ENCODE peak calls at places on chromosomes 6 and 20, in nine cellular contexts. F is activated CD4-positive, alpha-beta memory T cell treated with anti-CD3 and anti-CD28 coated beads, Interleukin-2, amount 10 ng/mL, durations not matched to agents 7 days and 5 days; T is HFFc6; V is stimulated activated CD4-positive, alpha-beta T cell treated with anti-CD3 and anti-CD28 coated beads, Interleukin-15, amount 100 ng/mL, for 24 hours; P is NCI-H146; E is neural crest cell; O is GM23338; X is M059J; G is HCEC 1CT. Y is an unnamed sample.
A peak's percentile ranks its signal among the peaks of the same experiment; 100 is the strongest.

GRCh38 chr20:63005240-63005861 is 1.4 kb downstream of the BHLHE23 start:
- DNase-seq in F (no peak), T (no peak), V (no peak), P (no peak), E (no peak), O (peak; percentile 54), X (no peak), G (no peak), Y (no peak)

GRCh38 chr20:2866236-2866635 is 7.0 kb upstream of the PTPRA start:
- DNase-seq in F (no peak), T (no peak), V (no peak), P (no peak), E (no peak), O (no peak), X (no peak), G (no peak), Y (no peak)

GRCh38 chr20:63620991-63621390 is 5.9 kb downstream of the GMEB2 start:
- DNase-seq in F (no peak), T (no peak), V (no peak), P (no peak), E (no peak), O (no peak), X (no peak), G (no peak), Y (no peak)

GRCh38 chr20:37534401-37535157 is 6.9 kb upstream of the BLCAP start:
- DNase-seq in F (peak; percentile 45), T (peak; percentile 81), V (peak; percentile 39), P (peak; percentile 80), E (peak; percentile 73), O (peak; percentile 88), X (peak; percentile 85), G (peak; percentile 67), Y (peak; percentile 75)

GRCh38 chr6:135675862-135676261 is 175.6 kb upstream of the PDE7B start:
- DNase-seq in F (peak; percentile 30), T (peak; percentile 19), V (peak; percentile 35), P (peak; percentile 40), E (peak; percentile 17), O (peak; percentile 85), X (peak; percentile 75), G (peak; percentile 34), Y (peak; percentile 19)

GRCh38 chr20:50886184-50886790 is 45.0 kb downstream of the ADNP start:
- DNase-seq in F (no peak), T (no peak), V (no peak), P (no peak), E (no peak), O (no peak), X (no peak), G (no peak), Y (no peak)

GRCh38 chr6:134925800-134926199 is 24.1 kb downstream of the ALDH8A1 start:
- DNase-seq in F (no peak), T (peak; percentile 63), V (no peak), P (no peak), E (no peak), O (peak; percentile 24), X (no peak), G (peak; percentile 87), Y (no peak)

GRCh38 chr6:6890400-6890858 is 217.3 kb upstream of the RREB1 start:
- DNase-seq in F (no peak), T (no peak), V (no peak), P (peak; percentile 54), E (peak; percentile 12), O (peak; percentile 70), X (peak; percentile 33), G (no peak), Y (peak; percentile 29)

GRCh38 chr20:46552460-46553420 is 2.3 kb upstream of the OCSTAMP start:
- DNase-seq in F (peak; percentile 83), T (no peak), V (peak; percentile 60), P (no peak), E (no peak), O (no peak), X (no peak), G (no peak), Y (no peak)

GRCh38 chr6:88780714-88781389 is 182.6 kb downstream of the RNGTT start:
- DNase-seq in F (peak; percentile 51), T (peak; percentile 61), V (peak; percentile 46), P (peak; percentile 50), E (peak; percentile 41), O (peak; percentile 88), X (peak; percentile 67), G (peak; percentile 48), Y (peak; percentile 73)

GRCh38 chr6:12709116-12709515 is 7.5 kb upstream of the PHACTR1 start:
- DNase-seq in F (no peak), T (peak; percentile 32), V (no peak), P (no peak), E (no peak), O (no peak), X (peak; percentile 58), G (peak; percentile 75), Y (peak; percentile 7)

GRCh38 chr6:73236147-73236750 is 11.0 kb upstream of the KHDC1L start:
- DNase-seq in F (no peak), T (peak; percentile 97), V (no peak), P (no peak), E (no peak), O (no peak), X (peak; percentile 90), G (peak; percentile 98), Y (no peak)

GRCh38 chr6:111230351-111231077 is 143.2 kb downstream of the SLC16A10 start:
- DNase-seq in F (no peak), T (peak; percentile 79), V (no peak), P (no peak), E (no peak), O (no peak), X (peak; percentile 73), G (peak; percentile 87), Y (no peak)

GRCh38 chr20:51014797-51015722 is 7.8 kb downstream of the KCNG1 start:
- DNase-seq in F (peak; percentile 35), T (peak; percentile 55), V (peak; percentile 56), P (peak; percentile 17), E (peak; percentile 83), O (peak; percentile 91), X (peak; percentile 61), G (peak; percentile 59), Y (peak; percentile 94)

GRCh38 chr20:56829788-56830385 is 200.8 kb downstream of the TFAP2C start:
- DNase-seq in F (no peak), T (no peak), V (no peak), P (no peak), E (no peak), O (peak; percentile 56), X (no peak), G (no peak), Y (peak; percentile 68)

GRCh38 chr20:57514273-57514751 is 10.6 kb downstream of the CTCFL start:
- DNase-seq in F (peak; percentile 28), T (peak; percentile 39), V (peak; percentile 43), P (peak; percentile 77), E (peak; percentile 59), O (peak; percentile 92), X (peak; percentile 65), G (peak; percentile 45), Y (peak; percentile 77)

GRCh38 chr6:153272201-153272980 is 141.3 kb upstream of the RGS17 start:
- DNase-seq in F (no peak), T (no peak), V (no peak), P (no peak), E (no peak), O (no peak), X (no peak), G (no peak), Y (no peak)

GRCh38 chr6:6803180-6803978 is 214.9 kb downstream of the LY86 start:
- DNase-seq in F (peak; percentile 42), T (no peak), V (peak; percentile 27), P (no peak), E (no peak), O (no peak), X (peak; percentile 42), G (no peak), Y (no peak)

GRCh38 chr6:14601490-14601889 is 483.9 kb downstream of the CD83 start:
- DNase-seq in F (no peak), T (no peak), V (no peak), P (peak; percentile 92), E (no peak), O (no peak), X (no peak), G (no peak), Y (no peak)

GRCh38 chr20:4820833-4821518 is 99.3 kb downstream of the PRND start:
- DNase-seq in F (no peak), T (peak; percentile 76), V (no peak), P (no peak), E (no peak), O (no peak), X (peak; percentile 78), G (peak; percentile 61), Y (no peak)

GRCh38 chr6:996271-996852 is 303.4 kb upstream of the EXOC2 start:
- DNase-seq in F (no peak), T (no peak), V (no peak), P (no peak), E (no peak), O (no peak), X (no peak), G (no peak), Y (no peak)

GRCh38 chr6:135360222-135360621 is 137.3 kb downstream of the AHI1 start:
- DNase-seq in F (no peak), T (no peak), V (no peak), P (no peak), E (no peak), O (peak; percentile 36), X (no peak), G (no peak), Y (no peak)

GRCh38 chr6:74585779-74586178 is 620.1 kb downstream of the COL12A1 start:
- DNase-seq in F (no peak), T (peak; percentile 21), V (no peak), P (no peak), E (no peak), O (no peak), X (peak; percentile 58), G (peak; percentile 50), Y (no peak)

GRCh38 chr6:30091577-30092381 is 16.2 kb upstream of the RNF39 start:
- DNase-seq in F (no peak), T (peak; percentile 86), V (no peak), P (no peak), E (no peak), O (no peak), X (peak; percentile 95), G (peak; percentile 73), Y (peak; percentile 4)

GRCh38 chr6:1388081-1388926 is 1.1 kb upstream of the FOXF2 start:
- DNase-seq in F (no peak), T (peak; percentile 77), V (no peak), P (no peak), E (no peak), O (peak; percentile 51), X (no peak), G (no peak), Y (peak; percentile 53)

GRCh38 chr6:7035837-7036249 is 71.9 kb upstream of the RREB1 start:
- DNase-seq in F (no peak), T (no peak), V (no peak), P (no peak), E (no peak), O (no peak), X (peak; percentile 21), G (no peak), Y (no peak)

GRCh38 chr6:162964703-162965140 is 236.9 kb downstream of the PACRG start:
- DNase-seq in F (no peak), T (peak; percentile 100), V (no peak), P (no peak), E (no peak), O (no peak), X (peak; percentile 93), G (peak; percentile 100), Y (no peak)

GRCh38 chr6:7505196-7505699 is 36.2 kb upstream of the DSP start:
- DNase-seq in F (no peak), T (peak; percentile 79), V (peak; percentile 25), P (peak; percentile 97), E (no peak), O (peak; percentile 77), X (peak; percentile 98), G (peak; percentile 4), Y (peak; percentile 96)

GRCh38 chr20:24742436-24742835 is 206.6 kb upstream of the CST7 start:
- DNase-seq in F (peak; percentile 11), T (no peak), V (no peak), P (no peak), E (no peak), O (no peak), X (no peak), G (no peak), Y (no peak)

Y was measured in ELF-1.